ENCODE peak calls at places on chromosomes 16 and 17, in four cellular contexts. One of them, this sample, is unnamed.

GRCh38 chr17:17846645-17847044 is 9.9 kb upstream of the SREBF1 start:
- DNase-seq in nephron progenitor cell: no peak
- DNase-seq in activated T-helper 1 cell treated with anti-CD3 and anti-CD28 coated beads, Interleukin-12 subunit alpha, Interleukin-12 subunit beta, Interleukin-2, Interleukin-4 antibody, amounts not matched to agents 30 ng/mL and 10 ng/mL and 1 ng/mL, durations not matched to agents 14 hours and 24 hours and 36 hours: no peak
- DNase-seq in Karpas-422: no peak
- DNase-seq in this sample: no peak

GRCh38 chr16:31135535-31136286 is at the start of gene PRSS8:
- DNase-seq in activated T-helper 1 cell treated with anti-CD3 and anti-CD28 coated beads, Interleukin-12 subunit alpha, Interleukin-12 subunit beta, Interleukin-2, Interleukin-4 antibody, amounts not matched to agents 30 ng/mL and 10 ng/mL and 1 ng/mL, durations not matched to agents 14 hours and 24 hours and 36 hours: no peak
- DNase-seq in nephron progenitor cell: peak; percentile 62
- DNase-seq in Karpas-422: no peak
- DNase-seq in this sample: no peak

GRCh38 chr17:77892469-77893143 is 65.9 kb upstream of the TNRC6C start:
- DNase-seq in activated T-helper 1 cell treated with anti-CD3 and anti-CD28 coated beads, Interleukin-12 subunit alpha, Interleukin-12 subunit beta, Interleukin-2, Interleukin-4 antibody, amounts not matched to agents 30 ng/mL and 10 ng/mL and 1 ng/mL, durations not matched to agents 14 hours and 24 hours and 36 hours: no peak
- DNase-seq in Karpas-422: peak; percentile 69
- DNase-seq in nephron progenitor cell: peak; percentile 69
- DNase-seq in this sample: no peak

GRCh38 chr17:13561606-13562270 is 40.0 kb downstream of the HS3ST3A1 start:
- DNase-seq in nephron progenitor cell: peak; percentile 18
- DNase-seq in Karpas-422: no peak
- DNase-seq in activated T-helper 1 cell treated with anti-CD3 and anti-CD28 coated beads, Interleukin-12 subunit alpha, Interleukin-12 subunit beta, Interleukin-2, Interleukin-4 antibody, amounts not matched to agents 30 ng/mL and 10 ng/mL and 1 ng/mL, durations not matched to agents 14 hours and 24 hours and 36 hours: no peak
- DNase-seq in this sample: no peak

GRCh38 chr17:19331134-19331533 is 31.4 kb downstream of the B9D1 start:
- DNase-seq in nephron progenitor cell: no peak
- DNase-seq in activated T-helper 1 cell treated with anti-CD3 and anti-CD28 coated beads, Interleukin-12 subunit alpha, Interleukin-12 subunit beta, Interleukin-2, Interleukin-4 antibody, amounts not matched to agents 30 ng/mL and 10 ng/mL and 1 ng/mL, durations not matched to agents 14 hours and 24 hours and 36 hours: no peak
- DNase-seq in Karpas-422: no peak
- DNase-seq in this sample: no peak

GRCh38 chr16:84907575-84907974 is 87.8 kb downstream of the CRISPLD2 start:
- DNase-seq in activated T-helper 1 cell treated with anti-CD3 and anti-CD28 coated beads, Interleukin-12 subunit alpha, Interleukin-12 subunit beta, Interleukin-2, Interleukin-4 antibody, amounts not matched to agents 30 ng/mL and 10 ng/mL and 1 ng/mL, durations not matched to agents 14 hours and 24 hours and 36 hours: no peak
- DNase-seq in nephron progenitor cell: no peak
- DNase-seq in Karpas-422: no peak
- DNase-seq in this sample: no peak

GRCh38 chr17:4607773-4608187 is 23.5 kb downstream of the SMTNL2 start:
- DNase-seq in Karpas-422: no peak
- DNase-seq in nephron progenitor cell: no peak
- DNase-seq in activated T-helper 1 cell treated with anti-CD3 and anti-CD28 coated beads, Interleukin-12 subunit alpha, Interleukin-12 subunit beta, Interleukin-2, Interleukin-4 antibody, amounts not matched to agents 30 ng/mL and 10 ng/mL and 1 ng/mL, durations not matched to agents 14 hours and 24 hours and 36 hours: no peak
- DNase-seq in this sample: no peak

GRCh38 chr16:17026600-17027242 is 444.0 kb downstream of the XYLT1 start:
- DNase-seq in Karpas-422: no peak
- DNase-seq in activated T-helper 1 cell treated with anti-CD3 and anti-CD28 coated beads, Interleukin-12 subunit alpha, Interleukin-12 subunit beta, Interleukin-2, Interleukin-4 antibody, amounts not matched to agents 30 ng/mL and 10 ng/mL and 1 ng/mL, durations not matched to agents 14 hours and 24 hours and 36 hours: peak; percentile 2
- DNase-seq in nephron progenitor cell: no peak
- DNase-seq in this sample: peak; percentile 42